ENCODE peak calls at places on chromosomes 11 and 22, in five cellular contexts. F is right atrium auricular region, G is CD14-positive monocyte, D is HFFc6, J is fibroblast of pulmonary artery. V is an unnamed sample.

GRCh38 chr11:68206211-68206610 is 6.9 kb downstream of the KMT5B start:
- DNase-seq in F (no peak), G (no peak), D (peak; percentile 55), J (peak; percentile 79), V (no peak)

GRCh38 chr22:39300198-39300830 is 19.1 kb downstream of the RPL3 start:
- DNase-seq in F (peak; percentile 77), G (peak; percentile 85), D (no peak), J (no peak), V (no peak)

GRCh38 chr11:1013628-1013935 is 22.9 kb downstream of the MUC6 start:
- DNase-seq in F (no peak), G (no peak), D (no peak), J (no peak), V (no peak)

GRCh38 chr11:105489431-105489830 is 120.4 kb upstream of the GRIA4 start:
- DNase-seq in F (no peak), G (no peak), D (no peak), J (peak; percentile 35), V (no peak)

GRCh38 chr11:44728491-44728910 is 1.7 kb downstream of the TSPAN18 start:
- DNase-seq in F (no peak), G (no peak), D (no peak), J (no peak), V (no peak)

GRCh38 chr11:112394304-112394703 is 133.6 kb upstream of the PLET1 start:
- DNase-seq in F (no peak), G (no peak), D (no peak), J (no peak), V (no peak)

GRCh38 chr22:46965552-46966494 is 203.4 kb downstream of the TBC1D22A start:
- DNase-seq in F (no peak), G (no peak), D (no peak), J (no peak), V (no peak)

GRCh38 chr11:125942771-125943428 is 2.9 kb upstream of the VSIG10L2 start:
- DNase-seq in F (peak; percentile 44), G (no peak), D (no peak), J (no peak), V (no peak)

GRCh38 chr11:65316311-65316978 is 1.8 kb downstream of the CDC42EP2 start:
- DNase-seq in F (peak; percentile 87), G (peak; percentile 65), D (peak; percentile 88), J (peak; percentile 92), V (no peak)

GRCh38 chr11:20668844-20669832 is at the start of gene NELL1:
- DNase-seq in F (no peak), G (no peak), D (no peak), J (no peak), V (no peak)
- TF ChIP-seq CTCF in F (no peak), G (no peak), D (no peak), J (no peak), V (no peak)

GRCh38 chr11:133929401-133930052 is 27.2 kb downstream of the IGSF9B start:
- DNase-seq in F (no peak), G (no peak), D (no peak), J (no peak), V (no peak)

GRCh38 chr11:133928628-133929059 is 28.1 kb downstream of the IGSF9B start:
- DNase-seq in F (no peak), G (no peak), D (no peak), J (no peak), V (no peak)

GRCh38 chr11:133930053-133930766 is 26.6 kb downstream of the IGSF9B start:
- DNase-seq in F (no peak), G (no peak), D (no peak), J (no peak), V (no peak)

GRCh38 chr11:133931449-133932060 is 25.2 kb downstream of the IGSF9B start:
- DNase-seq in F (no peak), G (no peak), D (no peak), J (no peak), V (no peak)

DNA sequence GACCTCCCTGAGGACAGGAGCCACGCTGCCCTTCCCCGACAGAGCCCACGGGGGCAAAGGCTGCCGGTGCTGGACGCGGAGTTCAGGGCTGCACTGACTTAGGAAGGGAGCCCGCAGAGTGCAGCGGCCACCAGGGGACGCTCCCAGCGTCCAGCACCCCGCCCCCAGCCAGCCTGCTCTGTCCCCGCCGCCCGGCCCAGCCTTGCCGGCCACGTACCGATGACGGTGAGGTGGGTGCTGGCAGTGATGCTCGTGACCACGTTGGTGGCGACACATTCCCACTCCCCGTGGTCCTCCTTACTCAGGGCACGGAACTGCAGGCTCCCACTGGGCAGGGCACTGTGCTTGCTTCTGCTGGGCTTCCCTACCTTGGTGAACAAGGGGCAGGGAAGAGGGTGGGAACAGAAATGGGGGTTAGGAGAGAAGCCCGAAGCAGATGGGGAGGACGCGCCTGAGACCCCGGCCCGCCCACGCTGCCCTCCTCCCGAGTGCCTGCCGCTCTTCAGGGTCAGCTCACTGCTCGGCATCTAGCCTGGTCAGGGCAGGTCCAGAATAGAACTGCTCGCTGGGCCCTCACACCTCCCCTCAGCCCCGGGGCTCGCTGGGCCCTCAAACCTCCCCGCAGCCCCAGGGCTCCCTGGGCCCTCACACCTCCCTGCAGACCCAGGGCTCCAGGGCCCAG is 25.9 kb downstream of the IGSF9B start:
- DNase-seq in F (no peak), G (no peak), D (no peak), J (no peak), V (no peak)
- TF ChIP-seq CTCF in F (peak; percentile 24), G (no peak), D (peak; percentile 74), J (peak; percentile 18), V (peak; percentile 76)

DNA sequence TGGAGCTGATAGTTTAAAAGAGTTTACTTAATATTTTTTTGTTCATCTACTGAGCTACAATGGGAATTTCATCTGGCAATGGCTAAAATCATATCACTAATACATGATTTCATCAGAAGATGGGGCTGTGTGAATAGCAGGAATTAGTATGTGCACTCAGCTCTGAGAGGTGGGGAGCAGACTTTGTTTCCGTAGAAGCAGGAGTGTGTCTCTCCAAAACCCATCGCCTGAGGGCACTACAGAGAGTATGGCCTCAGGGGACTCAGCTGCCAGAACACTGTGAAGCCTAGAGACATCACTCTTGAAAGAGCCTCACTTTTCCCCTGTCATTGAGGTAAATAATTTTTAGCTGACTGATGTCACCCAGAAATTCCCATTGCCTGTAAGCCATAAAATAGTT is 261.4 kb upstream of the ISX start:
- DNase-seq in F (no peak), G (no peak), D (no peak), J (no peak), V (no peak)
- TF ChIP-seq CTCF in F (no peak), G (no peak), D (no peak), J (no peak), V (peak; percentile 52)

DNA sequence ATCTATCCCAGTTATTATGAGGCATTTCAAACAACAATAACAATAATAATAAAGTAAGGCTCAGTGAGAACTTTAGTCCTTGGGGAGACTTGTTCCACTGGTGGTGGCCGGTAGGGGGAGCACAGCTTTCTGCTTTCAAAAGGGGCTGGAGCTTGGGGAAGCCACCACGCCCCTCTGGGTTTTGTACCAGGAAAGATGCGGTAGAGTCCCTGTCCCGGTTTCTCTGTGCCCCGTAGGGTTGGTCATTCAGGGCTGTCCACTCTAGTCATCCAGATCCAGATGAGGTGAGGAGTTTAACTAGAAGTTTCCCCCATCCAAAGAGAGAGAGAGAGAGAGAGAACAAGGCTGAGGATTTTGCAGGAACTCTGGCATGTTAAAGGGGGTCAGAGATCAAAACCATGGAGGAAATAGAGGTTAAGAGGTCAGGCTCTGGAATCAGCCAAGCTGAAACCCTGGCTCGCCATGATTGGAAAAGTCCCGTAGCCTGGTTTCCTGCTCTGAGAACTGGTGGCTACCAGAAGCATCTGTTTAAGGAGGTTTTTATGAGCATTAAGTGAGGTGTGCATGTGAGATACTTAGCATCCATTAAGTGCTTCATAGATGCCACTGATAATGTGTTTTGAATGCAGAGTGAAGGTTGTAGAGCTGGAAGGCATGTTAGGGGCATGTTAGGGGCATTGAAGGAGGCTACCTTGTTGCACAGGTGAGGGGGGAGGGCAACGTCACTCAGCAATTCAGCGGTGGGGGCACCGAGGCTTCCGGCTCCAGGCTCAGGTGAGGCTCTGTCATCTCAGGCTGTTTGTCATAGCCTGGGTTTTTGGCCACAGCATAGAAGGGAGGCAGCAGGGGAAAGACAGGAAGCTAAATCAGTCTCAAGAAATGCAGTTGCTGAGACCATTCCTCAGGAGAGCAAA is 298.7 kb downstream of the NTM start:
- DNase-seq in F (no peak), G (no peak), D (peak; percentile 20), J (peak; percentile 44), V (no peak)
- TF ChIP-seq CTCF in F (peak; percentile 42), G (peak; percentile 86), D (peak; percentile 87), J (peak; percentile 73), V (peak; percentile 83)

GRCh38 chr11:26134481-26135355 is 197.2 kb upstream of the ANO3 start:
- DNase-seq in F (no peak), G (no peak), D (no peak), J (peak; percentile 31), V (no peak)
- TF ChIP-seq CTCF in F (no peak), G (no peak), D (peak; percentile 34), J (peak; percentile 17), V (peak; percentile 60)

DNA sequence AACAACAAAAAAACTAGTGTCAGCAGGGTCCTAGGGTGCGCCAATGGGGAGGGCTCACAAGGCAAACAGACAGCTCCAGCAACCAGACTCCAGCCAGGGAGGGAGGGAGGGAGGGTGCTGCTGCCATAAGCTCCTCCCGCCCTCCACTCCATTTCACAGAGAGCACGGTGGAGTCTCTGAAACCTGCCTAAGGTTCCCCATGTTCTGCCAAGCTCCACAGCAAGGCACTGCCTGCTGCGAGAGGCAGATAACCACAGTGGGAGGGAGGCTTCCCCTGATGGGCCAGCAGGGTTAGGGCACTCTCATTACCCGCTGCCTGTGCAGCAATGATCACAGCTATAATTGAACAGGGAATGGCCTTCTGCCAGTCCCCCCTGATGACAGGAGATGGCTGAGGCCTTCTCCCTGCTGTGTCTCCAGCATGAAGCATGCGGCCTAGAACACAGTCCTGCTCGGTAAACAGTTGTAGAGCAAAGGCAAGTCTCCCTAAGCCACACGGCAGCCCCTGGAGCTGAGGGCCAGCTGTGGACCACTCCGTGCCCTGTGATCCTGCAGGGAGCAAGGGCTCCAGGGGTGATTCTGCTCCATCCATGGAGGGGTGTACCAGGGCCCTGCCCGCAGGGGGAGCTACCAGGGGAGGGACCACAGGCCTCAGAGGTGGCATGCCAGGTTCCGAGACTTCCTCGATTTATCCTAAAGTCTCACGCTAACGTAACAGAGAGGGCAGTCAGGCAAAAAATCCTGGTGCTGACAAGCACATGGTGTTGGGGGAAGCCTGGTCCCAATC is 42.9 kb downstream of the PC start:
- DNase-seq in F (no peak), G (no peak), D (no peak), J (no peak), V (peak; percentile 63)
- TF ChIP-seq CTCF in F (no peak), G (no peak), D (no peak), J (no peak), V (peak; percentile 27)

DNA sequence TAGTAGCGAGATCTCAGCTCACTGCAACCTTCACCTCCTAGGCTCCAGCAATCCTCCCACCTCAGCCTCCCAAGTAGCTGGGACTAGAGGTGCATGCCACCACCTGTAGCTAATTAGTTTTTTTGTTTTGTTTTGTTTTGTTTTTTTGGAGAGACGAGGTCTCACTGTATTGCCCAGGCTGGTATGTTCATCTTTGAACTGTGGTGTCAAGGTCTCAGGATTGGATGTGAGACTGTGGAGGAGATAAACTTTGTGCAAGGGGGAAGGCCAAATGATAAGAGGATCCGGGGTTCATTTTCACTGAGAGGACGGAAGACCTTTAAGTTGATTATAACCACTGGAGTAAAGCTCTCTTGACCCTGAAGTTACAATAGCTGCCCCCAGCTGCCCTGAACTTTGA is 8.9 kb downstream of the SEC14L2 start:
- DNase-seq in F (no peak), G (no peak), D (no peak), J (no peak), V (no peak)
- TF ChIP-seq CTCF in F (no peak), G (no peak), D (no peak), J (no peak), V (no peak)

V was measured in chondrocyte.